ENCODE peak calls at places on chromosomes 4 and X, in eight cellular contexts. One of them, this sample, is unnamed.

GRCh38 chr4:94304365-94304971 is 38.2 kb downstream of the HPGDS start:
- DNase-seq in AG04450: no peak
- DNase-seq in cardiac fibroblast: peak
- DNase-seq in stimulated activated CD4-positive, alpha-beta T cell treated with anti-CD3 and anti-CD28 coated beads, Interleukin-4, amount 100 ng/mL, for 1 hour: no peak
- DNase-seq in astrocyte of the spinal cord: peak
- DNase-seq in PC-3: peak
- DNase-seq in NCI-H1105 treated with DMSO at 0.1 percent for 48 hours: peak
- DNase-seq in BJ: peak
- DNase-seq in this sample: peak

GRCh38 chr4:69051576-69051943 is 44.7 kb upstream of the UGT2B7 start:
- DNase-seq in AG04450: no peak
- DNase-seq in NCI-H1105 treated with DMSO at 0.1 percent for 48 hours: no peak
- DNase-seq in astrocyte of the spinal cord: no peak
- DNase-seq in BJ: no peak
- DNase-seq in stimulated activated CD4-positive, alpha-beta T cell treated with anti-CD3 and anti-CD28 coated beads, Interleukin-4, amount 100 ng/mL, for 1 hour: no peak
- DNase-seq in PC-3: no peak
- DNase-seq in cardiac fibroblast: no peak
- DNase-seq in this sample: no peak

GRCh38 chr4:122083971-122084370 is 68.2 kb upstream of the BLTP1 start:
- DNase-seq in cardiac fibroblast: no peak
- DNase-seq in astrocyte of the spinal cord: no peak
- DNase-seq in BJ: no peak
- DNase-seq in stimulated activated CD4-positive, alpha-beta T cell treated with anti-CD3 and anti-CD28 coated beads, Interleukin-4, amount 100 ng/mL, for 1 hour: no peak
- DNase-seq in NCI-H1105 treated with DMSO at 0.1 percent for 48 hours: no peak
- DNase-seq in PC-3: no peak
- DNase-seq in AG04450: no peak
- DNase-seq in this sample: no peak

GRCh38 chr4:148447672-148448071 is 5.5 kb upstream of the NR3C2 start:
- DNase-seq in cardiac fibroblast: peak
- DNase-seq in AG04450: no peak
- DNase-seq in astrocyte of the spinal cord: no peak
- DNase-seq in stimulated activated CD4-positive, alpha-beta T cell treated with anti-CD3 and anti-CD28 coated beads, Interleukin-4, amount 100 ng/mL, for 1 hour: no peak
- DNase-seq in PC-3: peak
- DNase-seq in BJ: no peak
- DNase-seq in NCI-H1105 treated with DMSO at 0.1 percent for 48 hours: no peak
- DNase-seq in this sample: no peak

GRCh38 chr4:183969596-183969995 is 64.5 kb downstream of the STOX2 start:
- DNase-seq in BJ: no peak
- DNase-seq in astrocyte of the spinal cord: no peak
- DNase-seq in NCI-H1105 treated with DMSO at 0.1 percent for 48 hours: no peak
- DNase-seq in cardiac fibroblast: no peak
- DNase-seq in AG04450: no peak
- DNase-seq in PC-3: no peak
- DNase-seq in stimulated activated CD4-positive, alpha-beta T cell treated with anti-CD3 and anti-CD28 coated beads, Interleukin-4, amount 100 ng/mL, for 1 hour: no peak
- DNase-seq in this sample: no peak

GRCh38 chr4:5956285-5957021 is 61.8 kb downstream of the C4orf50 start:
- DNase-seq in astrocyte of the spinal cord: no peak
- DNase-seq in AG04450: no peak
- DNase-seq in PC-3: peak
- DNase-seq in BJ: no peak
- DNase-seq in stimulated activated CD4-positive, alpha-beta T cell treated with anti-CD3 and anti-CD28 coated beads, Interleukin-4, amount 100 ng/mL, for 1 hour: no peak
- DNase-seq in NCI-H1105 treated with DMSO at 0.1 percent for 48 hours: peak
- DNase-seq in cardiac fibroblast: no peak
- DNase-seq in this sample: peak

GRCh38 chr4:119130365-119131065 is 5.1 kb upstream of the MYOZ2 start:
- DNase-seq in NCI-H1105 treated with DMSO at 0.1 percent for 48 hours: no peak
- DNase-seq in AG04450: no peak
- DNase-seq in stimulated activated CD4-positive, alpha-beta T cell treated with anti-CD3 and anti-CD28 coated beads, Interleukin-4, amount 100 ng/mL, for 1 hour: no peak
- DNase-seq in BJ: no peak
- DNase-seq in astrocyte of the spinal cord: no peak
- DNase-seq in PC-3: no peak
- DNase-seq in cardiac fibroblast: peak
- DNase-seq in this sample: no peak

GRCh38 chrX:42398967-42399631 is 378.9 kb downstream of the PPP1R2C start:
- DNase-seq in PC-3: no peak
- DNase-seq in astrocyte of the spinal cord: no peak
- DNase-seq in stimulated activated CD4-positive, alpha-beta T cell treated with anti-CD3 and anti-CD28 coated beads, Interleukin-4, amount 100 ng/mL, for 1 hour: no peak
- DNase-seq in NCI-H1105 treated with DMSO at 0.1 percent for 48 hours: no peak
- DNase-seq in BJ: no peak
- DNase-seq in cardiac fibroblast: peak
- DNase-seq in AG04450: no peak
- DNase-seq in this sample: no peak

GRCh38 chrX:153775293-153775595 is 5.6 kb upstream of the SRPK3 start:
- DNase-seq in AG04450: no peak
- DNase-seq in NCI-H1105 treated with DMSO at 0.1 percent for 48 hours: no peak
- DNase-seq in stimulated activated CD4-positive, alpha-beta T cell treated with anti-CD3 and anti-CD28 coated beads, Interleukin-4, amount 100 ng/mL, for 1 hour: no peak
- DNase-seq in astrocyte of the spinal cord: no peak
- DNase-seq in cardiac fibroblast: no peak
- DNase-seq in PC-3: no peak
- DNase-seq in BJ: no peak
- DNase-seq in this sample: no peak

GRCh38 chr4:168367065-168367464 is 48.5 kb upstream of the DDX60 start:
- DNase-seq in AG04450: no peak
- DNase-seq in cardiac fibroblast: no peak
- DNase-seq in NCI-H1105 treated with DMSO at 0.1 percent for 48 hours: no peak
- DNase-seq in astrocyte of the spinal cord: no peak
- DNase-seq in BJ: no peak
- DNase-seq in PC-3: no peak
- DNase-seq in stimulated activated CD4-positive, alpha-beta T cell treated with anti-CD3 and anti-CD28 coated beads, Interleukin-4, amount 100 ng/mL, for 1 hour: no peak
- DNase-seq in this sample: no peak

GRCh38 chr4:112170451-112170993 is 25.3 kb downstream of the FAM241A start:
- DNase-seq in astrocyte of the spinal cord: peak
- DNase-seq in stimulated activated CD4-positive, alpha-beta T cell treated with anti-CD3 and anti-CD28 coated beads, Interleukin-4, amount 100 ng/mL, for 1 hour: no peak
- DNase-seq in PC-3: peak
- DNase-seq in AG04450: peak
- DNase-seq in NCI-H1105 treated with DMSO at 0.1 percent for 48 hours: no peak
- DNase-seq in BJ: peak
- DNase-seq in cardiac fibroblast: peak
- DNase-seq in this sample: peak

GRCh38 chr4:185210102-185210981 is 944 bp downstream of the SNX25 start:
- DNase-seq in NCI-H1105 treated with DMSO at 0.1 percent for 48 hours: peak
- DNase-seq in stimulated activated CD4-positive, alpha-beta T cell treated with anti-CD3 and anti-CD28 coated beads, Interleukin-4, amount 100 ng/mL, for 1 hour: peak
- DNase-seq in astrocyte of the spinal cord: peak
- DNase-seq in PC-3: peak
- DNase-seq in cardiac fibroblast: peak
- DNase-seq in AG04450: no peak
- DNase-seq in BJ: no peak
- DNase-seq in this sample: peak

GRCh38 chr4:6546681-6547447 is 28.1 kb upstream of the MAN2B2 start:
- DNase-seq in AG04450: peak
- DNase-seq in astrocyte of the spinal cord: peak
- DNase-seq in stimulated activated CD4-positive, alpha-beta T cell treated with anti-CD3 and anti-CD28 coated beads, Interleukin-4, amount 100 ng/mL, for 1 hour: peak
- DNase-seq in cardiac fibroblast: peak
- DNase-seq in NCI-H1105 treated with DMSO at 0.1 percent for 48 hours: peak
- DNase-seq in BJ: no peak
- DNase-seq in PC-3: peak
- DNase-seq in this sample: peak

GRCh38 chrX:111648802-111649201 is 32.2 kb upstream of the ALG13 start:
- DNase-seq in stimulated activated CD4-positive, alpha-beta T cell treated with anti-CD3 and anti-CD28 coated beads, Interleukin-4, amount 100 ng/mL, for 1 hour: no peak
- DNase-seq in AG04450: no peak
- DNase-seq in PC-3: no peak
- DNase-seq in cardiac fibroblast: no peak
- DNase-seq in NCI-H1105 treated with DMSO at 0.1 percent for 48 hours: no peak
- DNase-seq in astrocyte of the spinal cord: no peak
- DNase-seq in BJ: no peak
- DNase-seq in this sample: no peak